ENCODE peak calls at places on chromosomes 12 and 14, in six cellular contexts. P is A549, B is endothelial cell of umbilical vein, C is GM12878, D is HepG2, Y is K562. O is an unnamed sample.

GRCh38 chr12:22610148-22610547 is 14.8 kb upstream of the ETNK1 start:
- DNase-seq in B (no peak), D (no peak), C (no peak), P (no peak), Y (no peak), O (peak; percentile 50)

GRCh38 chr14:95061317-95062093 is 95.8 kb downstream of the DICER1 start:
- DNase-seq in C (no peak), Y (no peak), D (no peak), B (no peak), P (no peak), O (peak; percentile 6)

GRCh38 chr14:100634026-100634425 is 46.8 kb upstream of the BEGAIN start:
- DNase-seq in Y (no peak), D (no peak), C (no peak), B (no peak), P (no peak), O (no peak)

GRCh38 chr14:63210812-63211211 is 6.6 kb downstream of the RHOJ start:
- DNase-seq in B (peak; percentile 57), Y (no peak), C (no peak), D (no peak), P (no peak), O (no peak)

GRCh38 chr14:69260979-69261605 is 1.1 kb downstream of the GALNT16 start:
- DNase-seq in P (peak; percentile 72), Y (peak; percentile 73), C (no peak), D (no peak), B (no peak), O (no peak)

GRCh38 chr14:92676448-92677086 is 71.9 kb downstream of the LGMN start:
- DNase-seq in C (no peak), D (no peak), P (no peak), Y (no peak), B (no peak), O (no peak)

GRCh38 chr14:61589691-61590521 is 105.4 kb upstream of the HIF1A start:
- DNase-seq in Y (no peak), C (no peak), P (no peak), B (no peak), D (no peak), O (peak; percentile 56)

GRCh38 chr12:24778486-24779304 is 170.2 kb downstream of the BCAT1 start:
- DNase-seq in D (peak; percentile 58), P (peak; percentile 5), B (peak; percentile 39), Y (peak; percentile 63), C (peak; percentile 8), O (peak; percentile 69)

GRCh38 chr12:68403711-68404110 is 71.5 kb upstream of the MDM1 start:
- DNase-seq in D (no peak), C (no peak), B (no peak), Y (no peak), P (no peak), O (no peak)

GRCh38 chr12:120536064-120536791 is 2.1 kb downstream of the RNF10 start:
- DNase-seq in Y (no peak), D (peak; percentile 60), P (no peak), C (no peak), B (peak; percentile 39), O (no peak)

GRCh38 chr14:103535891-103536565 is 7.0 kb downstream of the TRMT61A start:
- DNase-seq in B (no peak), Y (no peak), D (no peak), C (no peak), P (no peak), O (no peak)

GRCh38 chr12:58346032-58346632 is 404.8 kb downstream of the ATP23 start:
- DNase-seq in D (peak; percentile 4), P (peak; percentile 30), Y (peak; percentile 49), C (no peak), B (peak; percentile 58), O (peak; percentile 43)

GRCh38 chr12:69415471-69416275 is 54.5 kb upstream of the FRS2 start:
- DNase-seq in B (peak; percentile 70), D (peak; percentile 68), Y (peak; percentile 28), P (peak; percentile 40), C (no peak), O (peak; percentile 57)

GRCh38 chr12:10069099-10069498 is 29.7 kb downstream of the CLEC1A start:
- DNase-seq in C (no peak), B (peak; percentile 94), P (no peak), Y (no peak), D (no peak), O (peak; percentile 60)

GRCh38 chr12:20369164-20370000 is 1.0 kb downstream of the PDE3A start:
- DNase-seq in B (peak; percentile 85), D (no peak), Y (no peak), P (peak; percentile 21), C (no peak), O (peak; percentile 85)

GRCh38 chr14:82667006-82667405 is 1133.4 kb upstream of the SEL1L start:
- DNase-seq in D (no peak), C (no peak), Y (no peak), P (no peak), B (no peak), O (no peak)

DNA sequence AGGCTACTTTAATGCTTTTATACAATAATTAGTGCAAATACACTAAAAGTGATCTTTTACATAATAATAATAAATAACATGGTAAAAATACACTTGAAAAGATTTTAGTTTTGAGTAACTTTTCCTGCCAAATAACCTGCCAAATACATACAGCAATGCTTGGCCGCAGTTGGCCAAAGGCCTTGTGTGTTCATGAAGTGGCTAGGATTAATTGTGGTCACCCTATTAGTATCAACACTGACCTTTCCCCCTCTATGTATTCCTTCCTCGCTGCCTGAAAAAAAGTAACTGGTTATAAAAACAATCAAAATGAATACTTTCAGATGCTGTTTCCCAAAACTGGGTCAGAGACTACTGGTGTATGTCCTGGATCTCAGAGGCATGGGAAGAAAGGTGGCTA is 34.3 kb downstream of the KICS2 start:
- DNase-seq in D (no peak), P (no peak), Y (no peak), C (no peak), B (no peak), O (no peak)
- TF ChIP-seq MYC in D (no peak), P (no peak), Y (no peak), C (no peak), B (no peak), O (no peak)

DNA sequence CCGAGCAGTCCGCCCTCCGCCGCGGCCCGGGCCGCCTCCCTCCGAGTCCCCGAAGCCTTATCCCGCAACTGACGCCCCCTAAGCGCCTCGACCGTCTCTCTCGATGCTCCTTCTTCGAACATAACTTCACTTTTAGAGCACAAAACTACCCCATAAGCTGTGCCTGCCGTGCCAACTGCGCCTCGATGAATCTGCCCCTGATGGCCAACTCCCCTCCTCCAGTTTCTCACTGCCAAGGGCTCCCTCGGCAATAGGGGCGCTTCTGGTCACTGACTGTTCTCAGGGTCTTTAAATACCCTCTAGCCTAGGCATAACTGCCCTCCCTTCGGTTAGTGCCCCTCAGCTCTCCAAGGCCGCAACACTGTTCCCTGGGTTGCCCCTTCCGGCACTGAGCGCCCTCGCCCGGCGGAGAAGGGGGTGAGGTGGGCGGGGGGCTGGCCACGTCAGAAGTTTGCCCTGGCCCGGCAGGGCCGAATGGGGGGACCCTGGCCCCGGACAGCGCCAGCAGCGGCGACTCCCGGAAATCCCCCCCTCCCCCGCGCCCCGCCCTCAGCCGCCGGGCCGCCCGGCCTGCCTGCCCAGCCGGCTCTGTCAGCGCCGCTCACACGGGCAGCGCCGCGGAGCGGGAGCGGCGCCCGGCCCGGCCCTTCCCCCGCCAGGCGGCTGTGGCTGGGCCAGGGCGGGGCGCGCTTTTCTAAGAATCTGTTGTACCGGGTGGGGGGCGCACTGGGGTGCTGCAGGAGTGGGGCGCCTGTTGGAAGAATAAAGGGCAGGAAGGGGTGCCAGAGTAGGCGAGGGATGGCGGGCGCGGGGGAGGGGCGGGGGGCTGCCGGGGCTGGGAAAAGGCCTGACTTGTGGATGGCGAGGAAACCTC is 10.6 kb downstream of the RARG start:
- DNase-seq in D (peak; percentile 77), C (no peak), B (peak; percentile 72), P (peak; percentile 69), Y (peak; percentile 86), O (peak; percentile 71)
- TF ChIP-seq POLR2A in D (peak; percentile 51), C (peak; percentile 81), B (no peak), P (peak; percentile 61), Y (peak; percentile 87), O (no peak)

DNA sequence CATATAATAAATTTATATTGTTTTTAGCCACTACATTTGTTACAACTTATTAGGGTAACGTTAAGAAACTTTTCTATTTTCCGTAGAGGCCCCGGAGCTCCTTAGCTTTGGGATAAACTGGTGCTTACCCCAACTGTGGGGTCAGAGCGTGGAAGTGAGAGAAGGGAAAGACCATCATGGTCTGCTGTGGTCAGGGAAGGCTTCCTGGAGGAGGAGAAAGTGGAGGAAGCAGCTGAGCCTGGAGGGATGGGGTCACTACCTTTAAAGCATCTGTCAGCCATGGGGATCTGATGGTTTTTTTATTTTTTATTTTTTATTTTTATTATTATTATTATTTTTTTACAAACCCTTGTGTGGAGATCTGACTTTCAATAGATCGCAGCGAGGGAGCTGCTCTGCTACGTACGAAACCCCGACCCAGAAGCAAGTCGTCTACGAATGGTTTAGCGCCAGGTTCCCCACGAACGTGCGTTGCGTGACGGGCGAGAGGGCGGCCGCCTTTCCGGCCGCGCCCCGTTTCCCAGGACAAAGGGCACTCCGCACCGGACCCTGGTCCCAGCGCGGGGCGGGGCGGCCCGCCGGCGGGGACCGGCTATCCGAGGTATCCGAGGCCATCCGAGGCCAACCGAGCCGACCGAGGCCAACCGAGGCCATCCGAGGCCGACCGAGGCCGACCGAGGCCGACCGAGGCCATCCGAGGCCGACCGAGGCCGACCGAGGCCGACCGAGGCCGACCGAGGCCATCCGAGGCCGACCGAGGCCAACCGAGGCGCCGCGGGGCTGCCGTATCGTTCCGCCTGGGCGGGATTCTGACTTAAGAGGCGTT is 1101.2 kb upstream of the TMEM132C start:
- DNase-seq in P (peak; percentile 82), C (no peak), D (peak; percentile 28), Y (peak; percentile 92), B (no peak), O (peak; percentile 75)
- TF ChIP-seq MYC in P (no peak), C (no peak), D (no peak), Y (no peak), B (no peak), O (no peak)

DNA sequence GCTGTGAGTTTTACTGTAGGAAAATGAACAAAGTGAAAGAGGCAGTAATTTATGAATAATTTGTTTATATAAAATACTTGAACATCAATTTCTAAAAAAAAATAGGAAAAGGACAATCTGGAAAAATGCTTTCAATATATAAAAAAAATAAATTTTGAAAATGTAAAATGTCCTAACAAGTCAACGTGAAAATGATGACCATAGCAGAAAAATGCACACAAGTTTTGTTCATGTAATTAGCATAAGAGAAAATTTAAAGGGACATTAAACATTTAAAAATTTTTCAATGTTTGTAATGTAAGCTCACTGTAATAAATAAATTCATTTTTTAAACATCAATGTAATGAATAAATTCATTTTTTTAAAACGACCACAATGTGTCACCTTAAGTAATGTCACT is 214.8 kb upstream of the ATXN7L3B start:
- DNase-seq in Y (no peak), D (no peak), C (no peak), P (no peak), B (no peak), O (no peak)
- TF ChIP-seq POLR2A in Y (no peak), D (no peak), C (no peak), P (no peak), B (no peak), O (no peak)